ENCODE peak calls at places on chromosomes 13 and 19, in four cellular contexts. C, M, R and K are unnamed samples.

GRCh38 chr13:25422153-25422552 is 50.4 kb downstream of the ATP8A2 start:
- DNase-seq in R (no peak), C (no peak), M (no peak), K (no peak)

GRCh38 chr19:45906221-45906620 is 3.8 kb upstream of the MYPOP start:
- DNase-seq in M (no peak), R (no peak), C (no peak), K (no peak)

GRCh38 chr19:29671393-29672076 is 6.3 kb downstream of the PLEKHF1 start:
- DNase-seq in C (no peak), M (peak), R (peak), K (no peak)

GRCh38 chr19:1122972-1123363 is 19.2 kb downstream of the GPX4 start:
- DNase-seq in R (peak), M (peak), C (peak), K (peak)

GRCh38 chr13:33379597-33379996 is 94.0 kb upstream of the STARD13 start:
- DNase-seq in C (peak), R (peak), M (no peak), K (no peak)

GRCh38 chr19:13094285-13094595 is 8.4 kb downstream of the LYL1 start:
- DNase-seq in C (no peak), R (no peak), M (no peak), K (no peak)

GRCh38 chr13:102122147-102122546 is 279.7 kb downstream of the FGF14 start:
- DNase-seq in C (no peak), M (no peak), R (no peak), K (no peak)

GRCh38 chr13:46663644-46664043 is 110.7 kb downstream of the LRCH1 start:
- DNase-seq in C (no peak), R (no peak), M (no peak), K (no peak)

GRCh38 chr19:32802840-32803239 is 66.7 kb downstream of the SLC7A9 start:
- DNase-seq in M (no peak), R (no peak), C (no peak), K (no peak)

GRCh38 chr13:69580255-69580654 is 527.4 kb upstream of the ATXN8OS start:
- DNase-seq in M (no peak), C (no peak), R (no peak), K (no peak)

GRCh38 chr13:110363009-110363408 is 55.9 kb downstream of the COL4A2 start:
- DNase-seq in C (peak), M (no peak), R (no peak), K (no peak)

GRCh38 chr13:114109646-114110045 is 22.8 kb downstream of the RASA3 start:
- DNase-seq in C (peak), R (no peak), M (no peak), K (no peak)

GRCh38 chr13:33228645-33229445 is 56.7 kb downstream of the STARD13 start:
- DNase-seq in M (peak), C (no peak), R (peak), K (peak)

GRCh38 chr13:45446181-45446580 is 18.6 kb upstream of the COG3 start:
- DNase-seq in R (no peak), M (no peak), C (no peak), K (no peak)

GRCh38 chr19:19021115-19021514 is 12.2 kb downstream of the SUGP2 start:
- DNase-seq in M (no peak), C (no peak), R (peak), K (no peak)

GRCh38 chr13:50387124-50387581 is 371.9 kb downstream of the KCNRG start:
- DNase-seq in R (peak), M (peak), C (peak), K (no peak)

GRCh38 chr19:27776020-27776419 is 1436.9 kb downstream of the UQCRFS1 start:
- DNase-seq in C (no peak), M (peak), R (no peak), K (peak)

GRCh38 chr19:18763674-18764590 is 27.2 kb downstream of the COMP start:
- DNase-seq in R (no peak), M (peak), C (no peak), K (no peak)

GRCh38 chr13:37207646-37208045 is 102.2 kb upstream of the CSNK1A1L start:
- DNase-seq in M (no peak), C (no peak), R (no peak), K (no peak)

GRCh38 chr19:45939792-45940514 is 25.4 kb upstream of the NANOS2 start:
- DNase-seq in R (no peak), C (no peak), M (no peak), K (no peak)

GRCh38 chr19:398719-399118 is 10.2 kb downstream of the C2CD4C start:
- DNase-seq in R (no peak), M (no peak), C (no peak), K (no peak)

GRCh38 chr19:16370671-16371391 is 46.2 kb downstream of the KLF2 start:
- DNase-seq in C (no peak), R (no peak), M (no peak), K (no peak)

GRCh38 chr19:44948763-44949374 is 3.0 kb downstream of the APOC2 start:
- DNase-seq in M (no peak), R (no peak), C (no peak), K (no peak)

GRCh38 chr13:21675095-21676007 is 4.5 kb downstream of the FGF9 start:
- DNase-seq in M (no peak), R (no peak), C (peak), K (no peak)

GRCh38 chr19:2866495-2867024 is 575 bp upstream of the ZNF556 start:
- DNase-seq in M (no peak), R (no peak), C (no peak), K (no peak)

GRCh38 chr19:46689358-46689757 is 27.6 kb downstream of the PRKD2 start:
- DNase-seq in R (no peak), M (no peak), C (no peak), K (no peak)

GRCh38 chr19:8310342-8311055 is 2.3 kb upstream of the CD320 start:
- DNase-seq in C (peak), M (no peak), R (no peak), K (no peak)

GRCh38 chr19:54851353-54851752 is 1.1 kb downstream of the KIR3DL2 start:
- DNase-seq in R (no peak), M (no peak), C (no peak), K (no peak)

GRCh38 chr13:32883501-32883900 is 132.7 kb upstream of the KL start:
- DNase-seq in C (no peak), R (no peak), M (no peak), K (no peak)

GRCh38 chr19:53511933-53512374 is 26.0 kb upstream of the ZNF331 start:
- DNase-seq in R (peak), C (peak), M (peak), K (peak)

GRCh38 chr19:14536926-14537692 is 7.7 kb downstream of the TECR start:
- DNase-seq in R (no peak), C (peak), M (peak), K (peak)

GRCh38 chr19:11091343-11092153 is 2.3 kb downstream of the LDLR start:
- DNase-seq in R (peak), M (no peak), C (no peak), K (peak)

GRCh38 chr13:27968316-27969072 is 621 bp downstream of the CDX2 start:
- DNase-seq in R (no peak), M (no peak), C (peak), K (no peak)

GRCh38 chr13:102724923-102725322 is 30.1 kb upstream of the METTL21C start:
- DNase-seq in M (no peak), R (peak), C (no peak), K (peak)

GRCh38 chr19:35214766-35215422 is 13.6 kb downstream of the FAM187B start:
- DNase-seq in M (no peak), R (no peak), C (no peak), K (no peak)

GRCh38 chr19:35212241-35212640 is 16.3 kb downstream of the FAM187B start:
- DNase-seq in R (no peak), C (no peak), M (no peak), K (no peak)

GRCh38 chr19:35213678-35214632 is 14.6 kb downstream of the FAM187B start:
- DNase-seq in M (no peak), R (no peak), C (no peak), K (peak)

GRCh38 chr19:35209646-35210045 is 18.9 kb downstream of the FAM187B start:
- DNase-seq in M (no peak), R (no peak), C (no peak), K (no peak)

DNA sequence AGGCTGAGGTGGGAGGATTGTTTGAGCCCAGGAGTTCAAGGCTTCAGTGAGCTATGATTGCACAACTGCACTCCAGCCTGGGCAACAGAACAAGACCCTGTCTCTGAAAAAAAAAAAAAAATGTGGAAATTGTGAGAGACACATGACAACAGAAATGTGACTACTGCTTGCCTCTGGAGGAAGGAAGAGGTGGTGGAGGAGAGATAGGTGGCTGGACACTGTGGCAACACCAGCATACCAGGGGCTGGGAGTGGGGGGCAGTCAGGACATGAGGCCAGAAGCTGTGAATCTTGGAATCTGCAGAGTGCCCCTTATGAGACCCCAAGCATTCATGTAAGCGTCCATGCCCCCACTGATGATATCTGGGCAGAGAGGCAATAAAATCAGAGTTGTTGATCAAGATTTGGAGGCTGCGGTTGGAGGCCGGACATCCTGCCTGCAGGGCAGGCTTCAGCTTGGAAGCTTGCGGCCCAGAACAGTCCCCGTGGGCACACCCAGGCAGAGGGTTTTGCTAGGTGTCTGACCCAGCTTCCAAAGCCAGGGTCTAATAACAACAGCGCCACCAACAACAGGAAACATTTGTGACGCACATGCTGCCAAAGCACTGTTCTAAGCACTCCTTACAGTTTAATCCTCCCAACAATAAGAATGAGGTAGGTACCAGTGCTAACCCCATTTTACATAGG is 16.9 kb downstream of the FAM187B start:
- DNase-seq in C (no peak), R (peak), M (no peak), K (no peak)
- TF ChIP-seq NR3C1 in C (no peak), R (no peak), M (no peak), K (no peak)

DNA sequence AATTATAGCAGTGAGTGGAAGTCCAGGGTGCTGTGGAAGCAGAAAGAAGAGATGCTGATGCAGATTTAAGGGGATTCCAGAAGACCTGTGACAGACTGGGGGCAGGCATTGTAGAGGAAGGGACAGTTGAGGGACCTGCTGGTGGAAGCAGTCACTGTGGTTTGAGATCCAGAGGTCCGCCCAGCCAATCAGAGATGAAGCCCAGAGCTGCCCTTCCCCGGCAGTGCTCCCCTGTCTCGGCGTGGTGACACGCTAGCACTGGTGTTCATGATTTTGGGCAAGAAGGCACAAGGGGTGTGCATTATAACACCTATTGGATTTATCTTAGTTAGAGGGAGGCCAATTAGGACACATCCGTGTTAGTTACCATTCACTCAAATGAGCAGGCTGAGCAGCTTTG is 16.1 kb downstream of the TNFRSF19 start:
- DNase-seq in R (no peak), M (no peak), C (no peak), K (no peak)
- TF ChIP-seq NR3C1 in R (no peak), M (no peak), C (no peak), K (no peak)

GRCh38 chr13:80436571-80437169 is 95.7 kb upstream of the SPRY2 start:
- DNase-seq in R (no peak), C (no peak), M (no peak), K (no peak)
- TF ChIP-seq NR3C1 in R (no peak), C (no peak), M (no peak), K (no peak)

GRCh38 chr13:73835138-73835721 is 299.0 kb downstream of the KLF12 start:
- DNase-seq in C (no peak), M (peak), R (peak), K (peak)
- TF ChIP-seq NR3C1 in C (no peak), M (no peak), R (no peak), K (no peak)

DNA sequence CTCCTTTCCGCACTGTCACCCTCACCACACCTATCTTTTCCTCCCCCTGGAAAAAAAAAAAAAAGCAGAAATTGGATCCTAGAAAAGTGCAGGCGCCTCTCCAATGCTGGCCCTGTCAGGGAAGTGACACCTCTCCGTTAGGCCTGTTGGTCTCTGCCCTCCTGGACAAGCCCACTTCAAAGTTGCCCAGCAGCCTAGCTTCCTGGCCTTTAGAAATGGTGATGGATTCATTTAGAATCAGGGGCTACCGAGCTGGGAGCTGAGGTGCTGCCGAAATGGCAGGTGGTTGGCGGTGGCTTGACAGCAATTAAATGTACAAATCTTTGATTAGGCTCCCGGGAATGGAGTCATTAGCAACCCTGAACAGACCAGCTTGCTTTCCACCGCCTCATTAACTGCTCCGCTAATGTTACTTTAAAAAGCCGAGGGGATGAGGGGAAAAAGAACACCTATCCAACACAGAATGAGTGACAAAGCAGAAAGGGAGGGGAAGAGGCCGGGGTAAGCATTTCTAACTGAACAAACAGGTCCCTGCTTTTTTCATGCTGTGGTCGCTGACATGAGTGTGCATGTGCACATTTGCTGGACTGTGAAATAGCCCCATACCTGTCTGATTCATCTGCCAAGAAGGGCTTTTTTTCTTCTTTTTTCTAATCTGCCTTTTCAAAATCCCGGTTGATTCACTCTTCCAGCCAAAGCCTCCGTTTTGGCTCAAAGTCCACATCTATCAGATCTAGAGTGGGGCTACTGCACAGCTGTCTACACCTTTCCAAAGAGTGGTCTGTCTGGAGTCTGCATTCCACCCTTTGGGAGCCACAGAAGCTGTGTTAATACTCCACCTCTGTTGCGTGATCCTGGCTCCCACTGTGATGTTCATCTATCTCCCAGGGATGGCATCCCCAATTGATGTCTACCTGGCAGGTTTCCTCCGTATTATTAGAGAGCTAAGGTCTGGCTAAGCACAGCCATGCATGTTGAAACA is 431.9 kb downstream of the COG6 start:
- DNase-seq in R (peak), C (peak), M (no peak), K (no peak)
- TF ChIP-seq NR3C1 in R (no peak), C (no peak), M (no peak), K (no peak)

GRCh38 chr13:76722782-76723181 is 163.4 kb downstream of the KCTD12 start:
- DNase-seq in C (no peak), M (no peak), R (no peak), K (no peak)
- TF ChIP-seq NR3C1 in C (no peak), M (no peak), R (no peak), K (no peak)

GRCh38 chr19:40059624-40060023 is 3.6 kb upstream of the ZNF780B start:
- DNase-seq in R (no peak), M (no peak), C (no peak), K (no peak)
- TF ChIP-seq NR3C1 in R (no peak), M (no peak), C (no peak), K (no peak)

DNA sequence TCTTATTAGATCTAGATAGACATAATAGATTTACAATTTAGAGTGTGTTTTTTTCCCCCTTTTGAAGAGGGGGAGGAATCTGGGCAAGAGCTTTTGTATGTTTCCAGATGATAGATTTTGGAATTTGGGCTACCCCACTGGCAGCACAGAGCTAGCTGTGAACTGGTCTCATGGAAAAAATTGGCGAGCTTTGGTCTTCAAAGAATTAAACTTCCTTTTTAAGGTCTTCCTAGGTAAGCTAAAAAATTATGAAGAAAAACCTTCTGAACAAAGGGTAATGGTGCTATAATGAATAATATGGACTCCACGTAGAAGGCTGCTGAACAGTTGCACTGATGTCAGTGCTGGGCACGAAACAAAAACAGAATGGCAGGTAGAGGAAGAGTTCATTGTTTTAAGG is 109.3 kb downstream of the ZIC5 start:
- DNase-seq in M (no peak), C (no peak), R (no peak), K (no peak)
- TF ChIP-seq NR3C1 in M (no peak), C (no peak), R (no peak), K (no peak)